ENCODE peak calls at places on chromosome X, in seven cellular contexts. One of them, this sample, is unnamed.

GRCh38 chrX:53421772-53422090 is 723 bp downstream of the SMC1A start:
- DNase-seq in K562: no peak
- DNase-seq in HCT116: no peak
- DNase-seq in H1: no peak
- DNase-seq in SK-N-SH: no peak
- DNase-seq in GM12878: no peak
- DNase-seq in HepG2: peak
- DNase-seq in this sample: no peak

GRCh38 chrX:118968031-118968430 is 6.4 kb upstream of the LONRF3 start:
- DNase-seq in K562: no peak
- DNase-seq in HCT116: no peak
- DNase-seq in H1: no peak
- DNase-seq in SK-N-SH: no peak
- DNase-seq in GM12878: no peak
- DNase-seq in HepG2: no peak
- DNase-seq in this sample: no peak

GRCh38 chrX:119004920-119005524 is 30.6 kb downstream of the LONRF3 start:
- DNase-seq in K562: peak
- DNase-seq in HCT116: no peak
- DNase-seq in H1: no peak
- DNase-seq in SK-N-SH: peak
- DNase-seq in GM12878: no peak
- DNase-seq in HepG2: peak
- DNase-seq in this sample: peak

GRCh38 chrX:35809816-35810215 is 11.7 kb downstream of the MAGEB16 start:
- DNase-seq in K562: no peak
- DNase-seq in HCT116: no peak
- DNase-seq in H1: no peak
- DNase-seq in SK-N-SH: no peak
- DNase-seq in GM12878: no peak
- DNase-seq in HepG2: no peak
- DNase-seq in this sample: no peak

GRCh38 chrX:1062351-1062750 is 150.1 kb downstream of the CRLF2 start:
- DNase-seq in K562: no peak
- DNase-seq in HCT116: no peak
- DNase-seq in H1: no peak
- DNase-seq in SK-N-SH: no peak
- DNase-seq in GM12878: no peak
- DNase-seq in HepG2: no peak
- DNase-seq in this sample: no peak

GRCh38 chrX:65607070-65607742 is 60.2 kb upstream of the MSN start:
- DNase-seq in K562: no peak
- DNase-seq in HCT116: no peak
- DNase-seq in H1: no peak
- DNase-seq in SK-N-SH: no peak
- DNase-seq in GM12878: no peak
- DNase-seq in HepG2: no peak
- DNase-seq in this sample: no peak

GRCh38 chrX:74505437-74505836 is 84.1 kb downstream of the SLC16A2 start:
- DNase-seq in K562: no peak
- DNase-seq in HCT116: no peak
- DNase-seq in H1: no peak
- DNase-seq in SK-N-SH: no peak
- DNase-seq in GM12878: no peak
- DNase-seq in HepG2: no peak
- DNase-seq in this sample: no peak

GRCh38 chrX:123728001-123728400 is 4.9 kb downstream of the THOC2 start:
- DNase-seq in K562: no peak
- DNase-seq in HCT116: no peak
- DNase-seq in H1: no peak
- DNase-seq in SK-N-SH: no peak
- DNase-seq in GM12878: no peak
- DNase-seq in HepG2: no peak
- DNase-seq in this sample: no peak

GRCh38 chrX:21659320-21659719 is 1.2 kb upstream of the KLHL34 start:
- DNase-seq in K562: no peak
- DNase-seq in HCT116: no peak
- DNase-seq in H1: no peak
- DNase-seq in SK-N-SH: no peak
- DNase-seq in GM12878: no peak
- DNase-seq in HepG2: no peak
- DNase-seq in this sample: no peak

GRCh38 chrX:41559662-41560061 is 112.5 kb downstream of the NYX start:
- DNase-seq in K562: peak
- DNase-seq in HCT116: no peak
- DNase-seq in H1: no peak
- DNase-seq in SK-N-SH: no peak
- DNase-seq in GM12878: no peak
- DNase-seq in HepG2: no peak
- DNase-seq in this sample: no peak

GRCh38 chrX:44906041-44906440 is 33.1 kb downstream of the KDM6A start:
- DNase-seq in K562: no peak
- DNase-seq in HCT116: no peak
- DNase-seq in H1: no peak
- DNase-seq in SK-N-SH: no peak
- DNase-seq in GM12878: no peak
- DNase-seq in HepG2: no peak
- DNase-seq in this sample: no peak

GRCh38 chrX:113059714-113060113 is 219.1 kb upstream of the AMOT start:
- DNase-seq in K562: no peak
- DNase-seq in HCT116: no peak
- DNase-seq in H1: no peak
- DNase-seq in SK-N-SH: no peak
- DNase-seq in GM12878: no peak
- DNase-seq in HepG2: no peak
- DNase-seq in this sample: no peak

GRCh38 chrX:143536176-143536575 is 18.9 kb upstream of the SPANXN3 start:
- DNase-seq in K562: no peak
- DNase-seq in HCT116: no peak
- DNase-seq in H1: no peak
- DNase-seq in SK-N-SH: no peak
- DNase-seq in GM12878: no peak
- DNase-seq in HepG2: no peak
- DNase-seq in this sample: no peak

GRCh38 chrX:41935827-41936226 is 12.5 kb upstream of the CASK start:
- DNase-seq in K562: no peak
- DNase-seq in HCT116: no peak
- DNase-seq in H1: no peak
- DNase-seq in SK-N-SH: no peak
- DNase-seq in GM12878: no peak
- DNase-seq in HepG2: no peak
- DNase-seq in this sample: no peak

GRCh38 chrX:150324919-150325318 is 38.2 kb upstream of the MAMLD1 start:
- DNase-seq in K562: no peak
- DNase-seq in HCT116: no peak
- DNase-seq in H1: no peak
- DNase-seq in SK-N-SH: no peak
- DNase-seq in GM12878: no peak
- DNase-seq in HepG2: no peak
- DNase-seq in this sample: no peak

GRCh38 chrX:45769919-45770582 is 569.4 kb upstream of the DIPK2B start:
- DNase-seq in K562: peak
- DNase-seq in HCT116: no peak
- DNase-seq in H1: no peak
- DNase-seq in SK-N-SH: peak
- DNase-seq in GM12878: peak
- DNase-seq in HepG2: peak
- DNase-seq in this sample: no peak

GRCh38 chrX:70042399-70043371 is 7.1 kb downstream of the AWAT2 start:
- DNase-seq in K562: peak
- DNase-seq in HCT116: peak
- DNase-seq in H1: no peak
- DNase-seq in SK-N-SH: no peak
- DNase-seq in GM12878: no peak
- DNase-seq in HepG2: peak
- DNase-seq in this sample: peak

GRCh38 chrX:136395271-136395670 is 92.5 kb upstream of the BRS3 start:
- DNase-seq in K562: no peak
- DNase-seq in HCT116: no peak
- DNase-seq in H1: no peak
- DNase-seq in SK-N-SH: no peak
- DNase-seq in GM12878: no peak
- DNase-seq in HepG2: no peak
- DNase-seq in this sample: no peak

GRCh38 chrX:3029084-3029483 is 12.2 kb upstream of the ARSF start:
- DNase-seq in K562: no peak
- DNase-seq in HCT116: no peak
- DNase-seq in H1: no peak
- DNase-seq in SK-N-SH: no peak
- DNase-seq in GM12878: no peak
- DNase-seq in HepG2: no peak
- DNase-seq in this sample: no peak

GRCh38 chrX:132270699-132271098 is 51.5 kb upstream of the RAP2C start:
- DNase-seq in K562: no peak
- DNase-seq in HCT116: no peak
- DNase-seq in H1: no peak
- DNase-seq in SK-N-SH: no peak
- DNase-seq in GM12878: no peak
- DNase-seq in HepG2: no peak
- DNase-seq in this sample: no peak
- TF ChIP-seq JUND in K562: no peak
- TF ChIP-seq JUND in HCT116: no peak
- TF ChIP-seq JUND in H1: no peak
- TF ChIP-seq JUND in SK-N-SH: no peak
- TF ChIP-seq JUND in GM12878: no peak
- TF ChIP-seq JUND in HepG2: no peak
- TF ChIP-seq JUND in this sample: no peak

DNA sequence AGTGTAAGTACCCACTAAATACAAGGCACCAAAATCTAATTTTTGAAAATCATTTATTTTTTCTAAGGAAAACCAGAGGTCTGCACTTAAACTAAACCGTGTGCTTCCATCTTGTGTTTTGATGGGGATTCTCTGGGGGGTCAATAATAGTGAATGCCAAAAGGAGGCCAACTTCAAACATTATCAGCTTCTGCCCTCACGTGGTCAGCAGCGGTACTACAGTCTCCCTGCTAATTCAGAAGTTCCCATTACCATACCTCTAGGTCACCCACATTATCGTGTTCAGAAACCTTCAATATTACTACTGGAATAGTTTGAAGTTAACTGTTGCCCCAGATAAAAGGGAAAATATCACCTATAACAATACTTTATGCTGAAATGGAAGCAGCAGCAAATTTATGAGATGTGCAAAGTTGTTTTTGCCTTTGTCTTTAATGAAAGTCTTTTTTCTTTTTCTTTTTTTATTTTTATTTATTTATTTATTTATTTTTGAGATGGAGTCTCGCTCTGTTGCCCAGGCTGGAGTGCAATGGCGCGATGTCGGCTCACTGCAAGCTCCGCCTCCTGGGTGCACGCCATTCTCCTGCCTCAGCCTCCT is 17.3 kb downstream of the CTPS2 start:
- DNase-seq in K562: peak
- DNase-seq in HCT116: peak
- DNase-seq in H1: no peak
- DNase-seq in SK-N-SH: peak
- DNase-seq in GM12878: no peak
- DNase-seq in HepG2: peak
- DNase-seq in this sample: no peak
- TF ChIP-seq JUND in K562: no peak
- TF ChIP-seq JUND in HCT116: no peak
- TF ChIP-seq JUND in H1: no peak
- TF ChIP-seq JUND in SK-N-SH: no peak
- TF ChIP-seq JUND in GM12878: no peak
- TF ChIP-seq JUND in HepG2: no peak
- TF ChIP-seq JUND in this sample: no peak

GRCh38 chrX:130228871-130229270 is 39.8 kb downstream of the ZNF280C start:
- DNase-seq in K562: no peak
- DNase-seq in HCT116: no peak
- DNase-seq in H1: no peak
- DNase-seq in SK-N-SH: no peak
- DNase-seq in GM12878: no peak
- DNase-seq in HepG2: no peak
- DNase-seq in this sample: no peak

DNA sequence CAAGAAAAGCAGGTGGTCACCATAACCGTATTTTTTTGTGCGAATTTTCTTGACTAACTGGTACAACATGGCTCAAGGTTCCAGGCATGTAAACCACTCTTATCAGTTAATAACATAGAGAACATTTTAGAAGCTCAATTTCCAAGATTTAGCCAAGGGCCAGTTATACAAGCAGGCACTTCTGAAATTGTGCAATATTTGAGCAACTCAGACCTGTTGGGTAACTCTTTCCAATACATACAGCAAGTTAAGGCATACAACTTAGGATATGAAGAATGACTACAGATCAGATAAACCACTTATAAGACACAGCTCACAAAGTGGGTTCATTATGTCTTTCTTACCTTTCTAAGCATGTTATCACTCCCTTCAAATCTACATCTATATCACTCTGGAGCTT is 43.9 kb downstream of the ZNF280C start:
- DNase-seq in K562: no peak
- DNase-seq in HCT116: no peak
- DNase-seq in H1: no peak
- DNase-seq in SK-N-SH: no peak
- DNase-seq in GM12878: no peak
- DNase-seq in HepG2: no peak
- DNase-seq in this sample: peak
- TF ChIP-seq JUND in K562: no peak
- TF ChIP-seq JUND in HCT116: no peak
- TF ChIP-seq JUND in H1: no peak
- TF ChIP-seq JUND in SK-N-SH: no peak
- TF ChIP-seq JUND in GM12878: no peak
- TF ChIP-seq JUND in HepG2: no peak
- TF ChIP-seq JUND in this sample: no peak

GRCh38 chrX:11375614-11376119 is 82.5 kb downstream of the AMELX start:
- DNase-seq in K562: peak
- DNase-seq in HCT116: no peak
- DNase-seq in H1: no peak
- DNase-seq in SK-N-SH: no peak
- DNase-seq in GM12878: no peak
- DNase-seq in HepG2: no peak
- DNase-seq in this sample: no peak

GRCh38 chrX:11381464-11381863 is 88.3 kb downstream of the AMELX start:
- DNase-seq in K562: peak
- DNase-seq in HCT116: peak
- DNase-seq in H1: no peak
- DNase-seq in SK-N-SH: peak
- DNase-seq in GM12878: peak
- DNase-seq in HepG2: peak
- DNase-seq in this sample: peak

GRCh38 chrX:11382935-11383334 is 89.7 kb downstream of the AMELX start:
- DNase-seq in K562: no peak
- DNase-seq in HCT116: no peak
- DNase-seq in H1: no peak
- DNase-seq in SK-N-SH: no peak
- DNase-seq in GM12878: no peak
- DNase-seq in HepG2: no peak
- DNase-seq in this sample: no peak

GRCh38 chrX:11376163-11376562 is 83.0 kb downstream of the AMELX start:
- DNase-seq in K562: no peak
- DNase-seq in HCT116: no peak
- DNase-seq in H1: no peak
- DNase-seq in SK-N-SH: no peak
- DNase-seq in GM12878: no peak
- DNase-seq in HepG2: no peak
- DNase-seq in this sample: no peak

DNA sequence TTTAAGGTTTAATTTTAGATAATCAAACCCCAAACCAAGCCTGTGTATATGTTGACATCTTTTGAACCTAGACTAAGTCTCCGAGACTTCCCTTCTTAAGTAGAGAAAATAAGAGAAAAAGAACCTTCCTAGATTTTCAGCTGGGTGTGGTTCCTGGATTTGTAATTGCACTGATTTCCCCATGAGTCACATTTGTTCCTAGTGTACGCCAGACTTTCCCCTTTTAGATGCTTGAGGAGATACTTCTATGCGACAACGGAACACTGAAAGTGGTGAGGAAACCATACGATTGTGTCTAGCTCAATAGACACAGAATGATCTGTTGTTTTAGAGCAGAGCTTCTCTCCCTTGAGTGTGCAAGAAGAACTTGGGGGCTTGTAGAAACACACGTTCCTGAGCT is 87.0 kb downstream of the AMELX start:
- DNase-seq in K562: no peak
- DNase-seq in HCT116: no peak
- DNase-seq in H1: no peak
- DNase-seq in SK-N-SH: no peak
- DNase-seq in GM12878: no peak
- DNase-seq in HepG2: no peak
- DNase-seq in this sample: no peak
- TF ChIP-seq JUND in K562: no peak
- TF ChIP-seq JUND in HCT116: no peak
- TF ChIP-seq JUND in H1: no peak
- TF ChIP-seq JUND in SK-N-SH: no peak
- TF ChIP-seq JUND in GM12878: no peak
- TF ChIP-seq JUND in HepG2: no peak
- TF ChIP-seq JUND in this sample: no peak

This sample was measured in T47D.